ENCODE peak calls at places on chromosomes 11 and 22, in ten cellular contexts. One of them, this sample, is unnamed.

GRCh38 chr11:69337211-69337721 is 43.3 kb downstream of the MYEOV start:
- DNase-seq in AG10803: peak; percentile 33
- DNase-seq in mammary epithelial cell: no peak
- DNase-seq in fibroblast of pulmonary artery: no peak
- DNase-seq in adrenal gland: peak; percentile 8
- DNase-seq in choroid plexus epithelial cell: peak; percentile 48
- DNase-seq in brain microvascular endothelial cell: peak; percentile 18
- DNase-seq in heart right ventricle: no peak
- DNase-seq in astrocyte of the spinal cord: peak; percentile 27
- DNase-seq in keratinocyte: no peak
- DNase-seq in this sample: peak; percentile 64

GRCh38 chr11:27795955-27796861 is 96.0 kb upstream of the BDNF start:
- DNase-seq in choroid plexus epithelial cell: peak; percentile 40
- DNase-seq in keratinocyte: no peak
- DNase-seq in brain microvascular endothelial cell: no peak
- DNase-seq in fibroblast of pulmonary artery: no peak
- DNase-seq in mammary epithelial cell: no peak
- DNase-seq in adrenal gland: no peak
- DNase-seq in astrocyte of the spinal cord: peak; percentile 49
- DNase-seq in heart right ventricle: peak; percentile 9
- DNase-seq in AG10803: no peak
- DNase-seq in this sample: no peak

GRCh38 chr22:46512683-46513082 is 24.7 kb downstream of the CELSR1 start:
- DNase-seq in keratinocyte: no peak
- DNase-seq in heart right ventricle: no peak
- DNase-seq in astrocyte of the spinal cord: no peak
- DNase-seq in AG10803: no peak
- DNase-seq in adrenal gland: no peak
- DNase-seq in mammary epithelial cell: no peak
- DNase-seq in choroid plexus epithelial cell: no peak
- DNase-seq in brain microvascular endothelial cell: no peak
- DNase-seq in fibroblast of pulmonary artery: no peak
- DNase-seq in this sample: no peak

GRCh38 chr22:30680998-30681770 is 13.5 kb upstream of the OSBP2 start:
- DNase-seq in brain microvascular endothelial cell: no peak
- DNase-seq in AG10803: no peak
- DNase-seq in keratinocyte: no peak
- DNase-seq in astrocyte of the spinal cord: no peak
- DNase-seq in adrenal gland: no peak
- DNase-seq in mammary epithelial cell: no peak
- DNase-seq in choroid plexus epithelial cell: no peak
- DNase-seq in heart right ventricle: no peak
- DNase-seq in fibroblast of pulmonary artery: peak; percentile 36
- DNase-seq in this sample: no peak

GRCh38 chr22:24208012-24208749 is 26.9 kb downstream of the SUSD2 start:
- DNase-seq in heart right ventricle: peak; percentile 74
- DNase-seq in astrocyte of the spinal cord: peak; percentile 98
- DNase-seq in mammary epithelial cell: peak; percentile 97
- DNase-seq in choroid plexus epithelial cell: peak; percentile 98
- DNase-seq in brain microvascular endothelial cell: peak; percentile 94
- DNase-seq in fibroblast of pulmonary artery: peak; percentile 99
- DNase-seq in adrenal gland: peak; percentile 65
- DNase-seq in AG10803: peak; percentile 97
- DNase-seq in keratinocyte: no peak
- DNase-seq in this sample: no peak

GRCh38 chr11:35478411-35479139 is 46.8 kb downstream of the PAMR1 start:
- DNase-seq in heart right ventricle: peak; percentile 11
- DNase-seq in choroid plexus epithelial cell: no peak
- DNase-seq in brain microvascular endothelial cell: no peak
- DNase-seq in AG10803: no peak
- DNase-seq in astrocyte of the spinal cord: no peak
- DNase-seq in mammary epithelial cell: no peak
- DNase-seq in fibroblast of pulmonary artery: no peak
- DNase-seq in adrenal gland: no peak
- DNase-seq in keratinocyte: no peak
- DNase-seq in this sample: no peak

GRCh38 chr22:35664955-35665577 is 16.8 kb downstream of the APOL6 start:
- DNase-seq in mammary epithelial cell: no peak
- DNase-seq in fibroblast of pulmonary artery: no peak
- DNase-seq in AG10803: no peak
- DNase-seq in adrenal gland: no peak
- DNase-seq in choroid plexus epithelial cell: no peak
- DNase-seq in astrocyte of the spinal cord: peak; percentile 22
- DNase-seq in heart right ventricle: no peak
- DNase-seq in brain microvascular endothelial cell: no peak
- DNase-seq in keratinocyte: no peak
- DNase-seq in this sample: no peak

GRCh38 chr22:43796567-43796966 is 15.5 kb downstream of the EFCAB6 start:
- DNase-seq in adrenal gland: no peak
- DNase-seq in keratinocyte: no peak
- DNase-seq in fibroblast of pulmonary artery: peak; percentile 80
- DNase-seq in AG10803: peak; percentile 70
- DNase-seq in choroid plexus epithelial cell: peak; percentile 67
- DNase-seq in astrocyte of the spinal cord: peak; percentile 29
- DNase-seq in brain microvascular endothelial cell: peak; percentile 34
- DNase-seq in mammary epithelial cell: peak; percentile 20
- DNase-seq in heart right ventricle: no peak
- DNase-seq in this sample: no peak

GRCh38 chr11:102256251-102256650 is 61.0 kb upstream of the BIRC3 start:
- DNase-seq in fibroblast of pulmonary artery: peak; percentile 46
- DNase-seq in adrenal gland: no peak
- DNase-seq in astrocyte of the spinal cord: peak; percentile 83
- DNase-seq in brain microvascular endothelial cell: peak; percentile 93
- DNase-seq in mammary epithelial cell: peak; percentile 98
- DNase-seq in heart right ventricle: no peak
- DNase-seq in choroid plexus epithelial cell: peak; percentile 80
- DNase-seq in AG10803: peak; percentile 70
- DNase-seq in keratinocyte: peak; percentile 96
- DNase-seq in this sample: no peak

GRCh38 chr22:33056108-33056507 is 2.1 kb downstream of the SYN3 start:
- DNase-seq in astrocyte of the spinal cord: no peak
- DNase-seq in fibroblast of pulmonary artery: no peak
- DNase-seq in brain microvascular endothelial cell: no peak
- DNase-seq in keratinocyte: no peak
- DNase-seq in adrenal gland: no peak
- DNase-seq in AG10803: no peak
- DNase-seq in choroid plexus epithelial cell: no peak
- DNase-seq in heart right ventricle: no peak
- DNase-seq in mammary epithelial cell: no peak
- DNase-seq in this sample: no peak

GRCh38 chr22:34390400-34390799 is 470.1 kb upstream of the LARGE1 start:
- DNase-seq in fibroblast of pulmonary artery: no peak
- DNase-seq in mammary epithelial cell: no peak
- DNase-seq in keratinocyte: no peak
- DNase-seq in heart right ventricle: no peak
- DNase-seq in AG10803: no peak
- DNase-seq in adrenal gland: no peak
- DNase-seq in brain microvascular endothelial cell: no peak
- DNase-seq in astrocyte of the spinal cord: no peak
- DNase-seq in choroid plexus epithelial cell: no peak
- DNase-seq in this sample: no peak

GRCh38 chr11:61541568-61541967 is 33.0 kb downstream of the LRRC10B start:
- DNase-seq in astrocyte of the spinal cord: no peak
- DNase-seq in adrenal gland: no peak
- DNase-seq in keratinocyte: no peak
- DNase-seq in fibroblast of pulmonary artery: no peak
- DNase-seq in mammary epithelial cell: no peak
- DNase-seq in brain microvascular endothelial cell: no peak
- DNase-seq in heart right ventricle: no peak
- DNase-seq in choroid plexus epithelial cell: peak; percentile 19
- DNase-seq in AG10803: peak; percentile 38
- DNase-seq in this sample: no peak

GRCh38 chr11:61538636-61538961 is 30.1 kb downstream of the LRRC10B start:
- DNase-seq in keratinocyte: no peak
- DNase-seq in choroid plexus epithelial cell: no peak
- DNase-seq in fibroblast of pulmonary artery: no peak
- DNase-seq in heart right ventricle: no peak
- DNase-seq in adrenal gland: no peak
- DNase-seq in astrocyte of the spinal cord: no peak
- DNase-seq in mammary epithelial cell: no peak
- DNase-seq in brain microvascular endothelial cell: no peak
- DNase-seq in AG10803: no peak
- DNase-seq in this sample: no peak

GRCh38 chr11:61540528-61540927 is 32.0 kb downstream of the LRRC10B start:
- DNase-seq in fibroblast of pulmonary artery: no peak
- DNase-seq in brain microvascular endothelial cell: no peak
- DNase-seq in adrenal gland: no peak
- DNase-seq in astrocyte of the spinal cord: no peak
- DNase-seq in keratinocyte: no peak
- DNase-seq in mammary epithelial cell: no peak
- DNase-seq in AG10803: no peak
- DNase-seq in choroid plexus epithelial cell: no peak
- DNase-seq in heart right ventricle: no peak
- DNase-seq in this sample: no peak

GRCh38 chr11:61539009-61539408 is 30.5 kb downstream of the LRRC10B start:
- DNase-seq in keratinocyte: no peak
- DNase-seq in mammary epithelial cell: no peak
- DNase-seq in brain microvascular endothelial cell: no peak
- DNase-seq in AG10803: no peak
- DNase-seq in adrenal gland: no peak
- DNase-seq in fibroblast of pulmonary artery: no peak
- DNase-seq in astrocyte of the spinal cord: no peak
- DNase-seq in choroid plexus epithelial cell: no peak
- DNase-seq in heart right ventricle: peak; percentile 29
- DNase-seq in this sample: no peak

DNA sequence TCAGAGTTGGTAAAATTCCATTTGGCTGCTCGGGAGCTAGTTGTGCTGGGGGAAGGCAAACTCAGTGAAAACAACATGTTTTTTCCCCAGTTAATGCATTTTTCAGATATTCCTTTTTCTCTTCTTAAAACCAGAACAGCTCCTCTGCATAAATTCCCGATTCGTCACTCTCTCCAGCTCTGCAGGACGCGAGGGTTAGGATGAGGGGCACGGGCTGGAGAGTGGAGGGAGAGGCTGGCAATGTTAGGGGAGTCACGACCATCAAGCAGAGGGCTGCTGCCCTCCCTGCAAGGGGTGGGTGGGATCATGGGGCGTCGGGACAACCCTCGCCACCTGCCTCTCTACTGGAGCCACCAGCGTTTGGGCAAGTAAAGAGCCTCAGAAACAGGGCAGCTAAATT is 31.4 kb downstream of the LRRC10B start:
- DNase-seq in brain microvascular endothelial cell: no peak
- DNase-seq in heart right ventricle: no peak
- DNase-seq in adrenal gland: no peak
- DNase-seq in astrocyte of the spinal cord: no peak
- DNase-seq in choroid plexus epithelial cell: no peak
- DNase-seq in AG10803: no peak
- DNase-seq in fibroblast of pulmonary artery: no peak
- DNase-seq in keratinocyte: no peak
- DNase-seq in mammary epithelial cell: no peak
- DNase-seq in this sample: no peak
- TF ChIP-seq CTCF in brain microvascular endothelial cell: no peak
- TF ChIP-seq CTCF in heart right ventricle: no peak
- TF ChIP-seq CTCF in adrenal gland: no peak
- TF ChIP-seq CTCF in astrocyte of the spinal cord: no peak
- TF ChIP-seq CTCF in choroid plexus epithelial cell: no peak
- TF ChIP-seq CTCF in AG10803: no peak
- TF ChIP-seq CTCF in fibroblast of pulmonary artery: no peak
- TF ChIP-seq CTCF in keratinocyte: no peak
- TF ChIP-seq CTCF in mammary epithelial cell: no peak
- TF ChIP-seq CTCF in this sample: no peak

GRCh38 chr11:32332990-32333334 is 102.4 kb downstream of the WT1 start:
- DNase-seq in brain microvascular endothelial cell: no peak
- DNase-seq in heart right ventricle: no peak
- DNase-seq in choroid plexus epithelial cell: no peak
- DNase-seq in astrocyte of the spinal cord: no peak
- DNase-seq in keratinocyte: no peak
- DNase-seq in fibroblast of pulmonary artery: no peak
- DNase-seq in mammary epithelial cell: no peak
- DNase-seq in adrenal gland: no peak
- DNase-seq in AG10803: no peak
- DNase-seq in this sample: no peak
- H3K4me3 ChIP-seq in brain microvascular endothelial cell: peak overlapping the region; percentile 53
- H3K4me3 ChIP-seq in heart right ventricle: peak overlapping the region; percentile 29
- H3K4me3 ChIP-seq in choroid plexus epithelial cell: peak overlapping the region; percentile 59
- H3K4me3 ChIP-seq in astrocyte of the spinal cord: peak overlapping the region; percentile 37
- H3K4me3 ChIP-seq in keratinocyte: peak overlapping the region; percentile 31
- H3K4me3 ChIP-seq in fibroblast of pulmonary artery: no peak overlapping the region
- H3K4me3 ChIP-seq in mammary epithelial cell: peak overlapping the region; percentile 11
- H3K4me3 ChIP-seq in adrenal gland: no peak overlapping the region
- H3K4me3 ChIP-seq in AG10803: peak overlapping the region; percentile 56
- H3K4me3 ChIP-seq in this sample: no peak overlapping the region

DNA sequence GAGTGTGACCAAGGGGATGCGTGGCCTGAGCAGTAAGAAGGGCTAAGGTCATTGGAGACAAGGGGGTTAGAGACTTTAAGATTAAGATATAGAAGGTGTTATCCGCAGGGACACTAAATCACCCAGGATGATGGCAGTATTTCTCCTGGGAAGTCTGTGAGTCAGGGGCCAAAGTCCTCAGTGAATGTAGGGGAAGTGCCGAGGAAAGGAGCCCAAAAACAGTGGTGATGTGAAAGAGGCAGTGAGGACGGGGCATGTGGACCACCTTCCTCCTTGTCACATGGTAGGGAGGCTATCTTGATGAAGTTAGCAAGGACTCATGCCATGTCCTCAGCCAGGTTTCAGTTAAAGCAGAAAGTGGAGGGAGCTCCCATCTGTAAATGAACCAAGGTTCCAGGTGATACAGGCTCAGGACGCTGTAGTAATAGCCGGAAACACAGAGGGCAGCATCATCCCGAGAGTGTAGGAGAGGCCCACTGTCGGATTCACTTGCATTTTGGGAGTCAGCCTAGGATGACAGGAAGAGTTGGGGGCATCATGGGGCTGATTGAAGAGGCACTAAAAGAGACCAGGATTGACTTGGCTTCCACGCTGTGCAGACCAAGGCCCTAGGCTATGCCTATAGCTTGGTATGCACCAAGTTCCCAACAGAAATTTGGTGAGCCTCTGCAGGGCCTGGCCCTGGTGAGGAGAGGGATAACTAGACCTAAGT is 33.5 kb downstream of the WEE1 start:
- DNase-seq in mammary epithelial cell: no peak
- DNase-seq in heart right ventricle: no peak
- DNase-seq in adrenal gland: no peak
- DNase-seq in choroid plexus epithelial cell: no peak
- DNase-seq in astrocyte of the spinal cord: no peak
- DNase-seq in AG10803: no peak
- DNase-seq in keratinocyte: no peak
- DNase-seq in fibroblast of pulmonary artery: no peak
- DNase-seq in brain microvascular endothelial cell: no peak
- DNase-seq in this sample: no peak
- TF ChIP-seq CTCF in mammary epithelial cell: no peak
- TF ChIP-seq CTCF in heart right ventricle: no peak
- TF ChIP-seq CTCF in adrenal gland: no peak
- TF ChIP-seq CTCF in choroid plexus epithelial cell: no peak
- TF ChIP-seq CTCF in astrocyte of the spinal cord: no peak
- TF ChIP-seq CTCF in AG10803: no peak
- TF ChIP-seq CTCF in keratinocyte: no peak
- TF ChIP-seq CTCF in fibroblast of pulmonary artery: no peak
- TF ChIP-seq CTCF in brain microvascular endothelial cell: no peak
- TF ChIP-seq CTCF in this sample: peak; percentile 32

DNA sequence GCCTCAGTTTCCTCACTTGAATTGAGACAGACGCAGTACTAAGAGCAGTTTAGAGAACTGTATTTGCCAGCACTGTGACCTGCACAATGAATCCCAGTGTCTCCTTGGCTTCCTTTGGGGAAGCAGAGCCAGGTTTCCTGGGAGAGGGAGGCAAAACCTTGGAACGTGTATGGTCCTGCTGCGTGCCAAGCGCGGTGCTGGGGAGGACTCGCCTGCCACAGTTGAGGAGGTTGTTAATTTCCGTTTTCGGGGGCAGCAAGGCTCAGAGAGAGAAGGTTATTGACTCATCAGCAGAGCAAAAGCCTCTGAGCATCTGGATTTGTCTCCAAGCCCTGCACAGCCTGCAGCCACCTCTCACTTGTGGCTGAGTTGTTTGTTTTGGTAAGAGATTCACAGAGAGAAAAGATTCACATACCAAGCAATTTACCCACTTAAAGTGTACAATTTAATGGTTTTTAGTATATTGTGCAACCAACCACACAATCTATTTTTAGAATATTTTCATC is 10.8 kb downstream of the SYT12 start:
- DNase-seq in mammary epithelial cell: peak; percentile 93
- DNase-seq in keratinocyte: peak; percentile 61
- DNase-seq in heart right ventricle: no peak
- DNase-seq in adrenal gland: peak; percentile 65
- DNase-seq in AG10803: peak; percentile 99
- DNase-seq in brain microvascular endothelial cell: peak; percentile 94
- DNase-seq in fibroblast of pulmonary artery: peak; percentile 85
- DNase-seq in astrocyte of the spinal cord: peak; percentile 96
- DNase-seq in choroid plexus epithelial cell: peak; percentile 98
- DNase-seq in this sample: no peak
- H3K4me3 ChIP-seq in mammary epithelial cell: no peak overlapping the region
- H3K4me3 ChIP-seq in keratinocyte: peak overlapping the region; percentile 6
- H3K4me3 ChIP-seq in heart right ventricle: no peak overlapping the region
- H3K4me3 ChIP-seq in adrenal gland: no peak overlapping the region
- H3K4me3 ChIP-seq in AG10803: no peak overlapping the region
- H3K4me3 ChIP-seq in brain microvascular endothelial cell: no peak overlapping the region
- H3K4me3 ChIP-seq in fibroblast of pulmonary artery: no peak overlapping the region
- H3K4me3 ChIP-seq in astrocyte of the spinal cord: no peak overlapping the region
- H3K4me3 ChIP-seq in choroid plexus epithelial cell: no peak overlapping the region
- H3K4me3 ChIP-seq in this sample: no peak overlapping the region

This sample was measured in GM12864.